ENCODE peak calls at places on chromosomes 4 and X, in five cellular contexts. B, C, I, T and A are unnamed samples.

GRCh38 chr4:142719854-142720541 is 126.1 kb downstream of the INPP4B start:
- DNase-seq in B (no peak), C (peak), I (peak), T (no peak), A (peak)

GRCh38 chr4:13399257-13399656 is 84.9 kb downstream of the RAB28 start:
- DNase-seq in B (no peak), C (no peak), I (peak), T (no peak), A (no peak)

GRCh38 chrX:64805683-64806082 is 170.6 kb downstream of the ZC4H2 start:
- DNase-seq in B (no peak), C (no peak), I (no peak), T (no peak), A (no peak)

GRCh38 chr4:54185871-54186270 is 43.2 kb upstream of the PDGFRA start:
- DNase-seq in B (no peak), C (no peak), I (no peak), T (no peak), A (no peak)

GRCh38 chrX:19991350-19991718 is 473 bp upstream of the BCLAF3 start:
- DNase-seq in B (no peak), C (no peak), I (no peak), T (no peak), A (no peak)

GRCh38 chrX:54208531-54208930 is 25.5 kb upstream of the FAM120C start:
- DNase-seq in B (no peak), C (no peak), I (no peak), T (no peak), A (no peak)

GRCh38 chrX:18971506-18971905 is 12.4 kb downstream of the PHKA2 start:
- DNase-seq in B (no peak), C (no peak), I (no peak), T (no peak), A (no peak)

GRCh38 chr4:139131209-139131870 is 45.7 kb downstream of the ELF2 start:
- DNase-seq in B (no peak), C (no peak), I (no peak), T (no peak), A (no peak)

GRCh38 chr4:71602271-71602890 is 181.5 kb downstream of the GC start:
- DNase-seq in B (no peak), C (no peak), I (no peak), T (no peak), A (no peak)

GRCh38 chr4:103994059-103994458 is 274.3 kb upstream of the TACR3 start:
- DNase-seq in B (peak), C (no peak), I (no peak), T (no peak), A (peak)

DNA sequence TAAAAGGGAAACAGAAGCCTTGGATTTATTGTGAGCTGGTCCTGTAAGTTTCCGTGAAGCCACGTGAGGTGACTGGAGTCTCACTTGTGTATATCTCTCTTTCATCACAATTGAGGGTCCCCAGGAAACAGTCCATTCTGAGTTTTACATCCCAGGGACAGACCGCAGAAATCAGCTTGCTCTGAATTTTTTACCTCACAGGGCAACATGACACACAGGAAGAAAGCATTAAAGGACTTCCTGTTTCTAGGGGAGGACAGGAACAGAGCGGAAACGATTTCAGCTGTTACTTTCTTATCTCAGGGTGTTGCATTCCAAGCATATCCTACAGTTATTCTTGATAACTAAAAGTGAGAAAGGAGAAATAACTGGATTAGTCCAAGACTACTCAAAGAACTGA is 553.5 kb downstream of the TRAM1L1 start:
- DNase-seq in B (no peak), C (peak), I (peak), T (no peak), A (peak)
- TF ChIP-seq MYC in B (no peak), C (no peak), I (no peak), T (no peak), A (no peak)

DNA sequence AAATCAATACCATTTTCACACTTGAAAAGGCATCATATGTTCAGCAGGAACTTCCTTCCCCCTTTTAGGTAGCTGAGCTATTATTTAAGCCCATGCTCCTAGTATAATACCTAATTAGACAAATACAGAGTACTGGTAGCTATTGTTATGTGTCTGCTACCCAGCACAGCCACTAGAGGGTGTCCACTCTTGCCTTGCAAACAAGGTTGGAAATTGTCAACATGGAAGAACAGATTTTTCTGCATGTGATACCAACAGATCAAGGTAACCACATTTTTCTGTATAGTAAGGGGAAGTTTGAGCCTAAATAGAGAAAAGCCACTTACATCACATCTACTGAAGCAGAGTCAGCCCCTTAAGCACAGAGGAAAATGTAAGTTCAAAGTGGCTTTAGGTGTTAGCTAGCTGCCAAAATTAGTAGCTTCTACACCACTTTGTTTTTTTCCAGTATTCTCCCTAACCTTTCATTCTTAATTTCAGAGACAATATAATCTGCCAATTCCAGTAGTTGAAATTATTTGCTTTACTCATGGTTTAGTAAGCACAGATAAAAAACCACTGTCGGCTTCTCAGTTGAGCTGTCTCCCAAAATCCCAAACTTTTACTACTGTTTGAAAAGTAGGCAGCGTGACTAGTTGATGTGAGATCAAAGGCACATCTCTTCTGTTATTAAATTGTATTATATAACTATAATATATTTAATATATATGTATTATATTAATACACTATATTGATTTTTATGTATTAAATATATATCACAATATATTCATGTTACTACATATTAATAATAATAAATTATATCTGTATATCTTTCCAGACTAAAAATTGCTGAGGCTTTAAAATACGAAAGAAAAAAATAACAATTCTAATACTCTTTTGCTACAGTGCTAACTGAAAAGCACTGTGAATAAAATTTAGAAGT is 38.2 kb downstream of the EDNRA start:
- DNase-seq in B (peak), C (peak), I (peak), T (peak), A (peak)
- TF ChIP-seq MAX in B (no peak), C (no peak), I (no peak), T (no peak), A (no peak)

DNA sequence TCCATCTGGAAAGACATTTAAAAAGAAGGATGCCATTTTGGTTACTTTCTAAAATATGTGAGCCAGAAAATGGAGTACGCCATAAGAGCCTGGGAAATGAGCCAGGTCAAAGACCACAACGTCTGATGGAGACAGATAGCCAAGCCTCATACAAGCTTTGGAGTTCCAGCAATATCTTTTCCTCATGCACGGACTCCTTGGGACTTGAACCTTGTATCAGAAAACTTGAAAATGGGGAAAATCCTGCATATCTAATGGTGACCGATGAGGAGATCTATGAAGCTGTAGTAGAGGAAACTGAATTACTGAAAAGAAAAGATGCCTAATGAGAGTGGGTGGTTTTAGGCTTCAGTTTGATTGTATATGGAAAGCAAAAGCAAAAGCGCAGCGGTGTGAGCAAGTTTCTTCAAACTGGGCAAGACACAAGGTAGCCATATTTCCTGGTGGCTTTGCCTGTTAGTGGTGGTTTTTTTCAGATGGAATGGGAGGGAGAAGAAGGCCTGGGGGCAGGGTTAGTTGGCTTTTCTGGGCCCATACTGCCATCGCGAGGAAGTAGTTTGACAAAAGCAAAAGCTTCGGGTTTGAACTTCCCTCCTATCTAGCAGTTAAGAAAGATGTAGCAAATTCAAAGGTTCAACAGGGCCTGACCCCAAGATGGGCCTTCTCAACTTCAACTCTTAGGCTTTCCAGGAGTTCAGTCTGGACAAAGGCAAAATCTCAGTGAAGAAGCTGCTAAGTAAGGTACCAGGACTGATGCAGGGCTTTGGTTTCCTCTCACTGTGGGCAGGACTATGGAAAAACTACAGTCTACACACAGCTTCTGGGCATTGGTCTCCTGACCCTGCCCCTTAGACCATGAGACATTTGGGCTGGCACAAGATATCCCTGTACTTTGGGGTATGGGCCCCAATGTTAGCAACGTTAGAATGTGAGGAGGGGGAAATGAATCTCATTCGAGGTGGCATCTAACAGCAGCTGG is 210.0 kb upstream of the STK26 start:
- DNase-seq in B (no peak), C (peak), I (peak), T (peak), A (no peak)
- H3K4me3 ChIP-seq in B (no peak), C (peak), I (peak), T (peak), A (no peak)

GRCh38 chr4:1078490-1078889 is 34.9 kb downstream of the RNF212 start:
- DNase-seq in B (no peak), C (no peak), I (no peak), T (no peak), A (no peak)

GRCh38 chr4:1074077-1074476 is 39.3 kb downstream of the RNF212 start:
- DNase-seq in B (no peak), C (no peak), I (no peak), T (no peak), A (no peak)

GRCh38 chr4:1077711-1078477 is 35.5 kb downstream of the RNF212 start:
- DNase-seq in B (no peak), C (no peak), I (no peak), T (no peak), A (no peak)

GRCh38 chr4:1075266-1075665 is 38.1 kb downstream of the RNF212 start:
- DNase-seq in B (no peak), C (no peak), I (no peak), T (no peak), A (no peak)

GRCh38 chr4:1075809-1076524 is 37.4 kb downstream of the RNF212 start:
- DNase-seq in B (no peak), C (no peak), I (no peak), T (no peak), A (no peak)
- TF ChIP-seq MYC in B (no peak), C (no peak), I (no peak), T (no peak), A (no peak)

GRCh38 chrX:39425124-39425806 is 624.0 kb downstream of the MID1IP1 start:
- DNase-seq in B (no peak), C (no peak), I (no peak), T (no peak), A (no peak)

GRCh38 chrX:39431893-39432292 is 630.6 kb downstream of the MID1IP1 start:
- DNase-seq in B (no peak), C (no peak), I (no peak), T (no peak), A (no peak)

DNA sequence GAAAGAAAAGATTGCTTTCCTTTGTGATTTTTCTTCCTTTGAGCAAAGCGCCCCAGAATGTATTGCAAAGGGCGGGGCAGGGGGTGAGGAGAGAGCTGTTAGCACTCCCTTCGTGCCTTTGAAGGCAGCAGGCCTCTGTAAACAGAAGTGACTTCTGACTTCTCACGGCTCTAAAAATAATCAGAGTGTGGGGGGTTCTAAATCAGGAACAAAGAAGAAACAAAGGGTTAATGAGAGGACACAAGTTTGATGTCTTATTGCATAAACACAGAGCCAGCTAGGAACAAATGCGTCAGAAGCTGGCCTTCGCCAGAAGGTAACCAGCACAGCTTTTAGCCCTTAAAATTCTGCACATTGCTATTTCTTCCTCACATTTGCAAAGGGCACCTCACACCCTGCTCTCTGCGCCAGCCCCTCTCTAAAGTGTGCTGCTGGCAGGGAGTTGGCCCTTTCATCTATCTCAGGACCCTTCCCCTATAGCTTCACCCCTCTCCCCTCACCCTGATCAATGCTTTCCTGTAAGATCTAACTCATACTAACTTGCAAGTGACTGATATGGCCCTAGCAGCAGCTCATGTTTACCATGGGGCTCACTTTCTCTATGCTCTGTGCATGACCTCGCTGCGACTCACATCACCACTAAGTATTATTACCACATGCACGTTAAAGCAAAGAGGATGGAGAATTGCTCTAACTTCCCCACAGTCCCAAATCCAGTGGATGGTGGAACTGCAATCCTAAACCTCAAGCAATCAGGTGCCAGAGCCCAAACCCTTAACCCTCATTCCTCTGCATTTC is 626.4 kb downstream of the MID1IP1 start:
- DNase-seq in B (no peak), C (peak), I (no peak), T (no peak), A (peak)
- TF ChIP-seq MAX in B (no peak), C (no peak), I (no peak), T (no peak), A (no peak)

DNA sequence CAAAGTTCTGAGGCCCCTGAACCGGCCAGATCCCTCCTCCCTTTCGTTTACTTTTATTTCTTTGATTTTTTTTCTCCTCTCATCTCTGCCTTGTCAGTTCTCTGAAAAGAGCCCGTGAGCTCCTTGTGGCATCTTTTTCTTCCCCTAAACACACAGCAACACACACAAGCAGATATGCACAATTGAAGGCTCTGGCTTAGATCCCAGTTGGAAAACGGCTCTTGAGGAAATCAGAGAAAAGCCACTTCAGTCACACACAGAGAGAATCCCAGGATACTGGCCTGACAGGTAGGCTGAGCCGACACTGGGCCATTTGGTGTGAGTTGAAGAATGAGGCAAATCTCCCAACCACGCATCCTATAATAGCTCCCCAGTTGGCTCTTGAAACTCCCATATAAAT is 12.9 kb downstream of the DIPK2B start:
- DNase-seq in B (no peak), C (peak), I (no peak), T (no peak), A (no peak)
- H3K4me3 ChIP-seq in B (no peak), C (no peak), I (peak), T (no peak), A (no peak)

GRCh38 chr4:119841361-119841760 is 212.8 kb upstream of the PDE5A start:
- DNase-seq in B (no peak), C (no peak), I (no peak), T (no peak), A (no peak)
- TF ChIP-seq MYC in B (no peak), C (no peak), I (no peak), T (no peak), A (no peak)

GRCh38 chr4:163732473-163732872 is 238.0 kb downstream of the TMA16 start:
- DNase-seq in B (no peak), C (no peak), I (no peak), T (no peak), A (no peak)

GRCh38 chr4:163738521-163738920 is 244.0 kb downstream of the TMA16 start:
- DNase-seq in B (no peak), C (no peak), I (no peak), T (no peak), A (no peak)

GRCh38 chr4:163731071-163731470 is 236.6 kb downstream of the TMA16 start:
- DNase-seq in B (no peak), C (no peak), I (no peak), T (no peak), A (no peak)

GRCh38 chr4:163736876-163737275 is 242.4 kb downstream of the TMA16 start:
- DNase-seq in B (no peak), C (no peak), I (no peak), T (no peak), A (no peak)
- TF ChIP-seq MAX in B (no peak), C (no peak), I (no peak), T (no peak), A (no peak)

GRCh38 chrX:97374266-97374665 is 490.6 kb downstream of the RPA4 start:
- DNase-seq in B (no peak), C (no peak), I (no peak), T (no peak), A (peak)
- H3K4me3 ChIP-seq in B (no peak), C (no peak), I (no peak), T (no peak), A (no peak)